ENCODE peak calls at places on chromosomes 2 and 18, in five cellular contexts. One of them, this sample, is unnamed.

GRCh38 chr2:79909521-79909920 is 395.0 kb downstream of the LRRTM1 start:
- DNase-seq in neural progenitor cell: no peak
- DNase-seq in gastrocnemius medialis: no peak
- DNase-seq in A673: no peak
- DNase-seq in fibroblast of lung: no peak
- DNase-seq in this sample: no peak

GRCh38 chr2:137202310-137202709 is 437.0 kb downstream of the THSD7B start:
- DNase-seq in neural progenitor cell: no peak
- DNase-seq in gastrocnemius medialis: no peak
- DNase-seq in A673: no peak
- DNase-seq in fibroblast of lung: no peak
- DNase-seq in this sample: no peak

GRCh38 chr2:199739413-199740110 is 111.4 kb downstream of the FTCDNL1 start:
- DNase-seq in neural progenitor cell: peak; percentile 83
- DNase-seq in gastrocnemius medialis: peak; percentile 30
- DNase-seq in A673: peak; percentile 88
- DNase-seq in fibroblast of lung: peak; percentile 74
- DNase-seq in this sample: no peak

GRCh38 chr2:128786800-128787478 is 468.3 kb upstream of the HS6ST1 start:
- DNase-seq in neural progenitor cell: peak; percentile 78
- DNase-seq in gastrocnemius medialis: no peak
- DNase-seq in A673: peak; percentile 59
- DNase-seq in fibroblast of lung: no peak
- DNase-seq in this sample: peak; percentile 64

GRCh38 chr2:238174701-238175100 is 15.9 kb downstream of the ERFE start:
- DNase-seq in neural progenitor cell: no peak
- DNase-seq in gastrocnemius medialis: no peak
- DNase-seq in A673: no peak
- DNase-seq in fibroblast of lung: no peak
- DNase-seq in this sample: no peak

GRCh38 chr2:181848356-181848876 is 43.1 kb upstream of the ITPRID2 start:
- DNase-seq in neural progenitor cell: no peak
- DNase-seq in gastrocnemius medialis: no peak
- DNase-seq in A673: peak; percentile 81
- DNase-seq in fibroblast of lung: no peak
- DNase-seq in this sample: no peak

GRCh38 chr2:108927936-108928659 is 60.9 kb downstream of the EDAR start:
- DNase-seq in neural progenitor cell: peak; percentile 72
- DNase-seq in gastrocnemius medialis: no peak
- DNase-seq in A673: peak; percentile 58
- DNase-seq in fibroblast of lung: peak; percentile 66
- DNase-seq in this sample: no peak

GRCh38 chr2:218033590-218034496 is 31.0 kb upstream of the TNS1 start:
- DNase-seq in neural progenitor cell: peak; percentile 61
- DNase-seq in gastrocnemius medialis: peak; percentile 12
- DNase-seq in A673: peak; percentile 45
- DNase-seq in fibroblast of lung: no peak
- DNase-seq in this sample: peak; percentile 74

GRCh38 chr2:31318360-31319336 is 84.7 kb downstream of the EHD3 start:
- DNase-seq in neural progenitor cell: no peak
- DNase-seq in gastrocnemius medialis: peak; percentile 48
- DNase-seq in A673: peak; percentile 78
- DNase-seq in fibroblast of lung: peak; percentile 94
- DNase-seq in this sample: no peak

GRCh38 chr2:207219716-207220414 is 54.1 kb upstream of the KLF7 start:
- DNase-seq in neural progenitor cell: no peak
- DNase-seq in gastrocnemius medialis: no peak
- DNase-seq in A673: no peak
- DNase-seq in fibroblast of lung: peak; percentile 86
- DNase-seq in this sample: no peak

GRCh38 chr2:78281164-78281563 is 744.3 kb upstream of the REG3G start:
- DNase-seq in neural progenitor cell: no peak
- DNase-seq in gastrocnemius medialis: no peak
- DNase-seq in A673: no peak
- DNase-seq in fibroblast of lung: no peak
- DNase-seq in this sample: no peak

GRCh38 chr2:84077504-84077903 is 381.6 kb downstream of the SUCLG1 start:
- DNase-seq in neural progenitor cell: peak; percentile 59
- DNase-seq in gastrocnemius medialis: no peak
- DNase-seq in A673: peak; percentile 41
- DNase-seq in fibroblast of lung: peak; percentile 0
- DNase-seq in this sample: no peak

GRCh38 chr2:18980104-18980777 is 378.2 kb downstream of the OSR1 start:
- DNase-seq in neural progenitor cell: no peak
- DNase-seq in gastrocnemius medialis: no peak
- DNase-seq in A673: no peak
- DNase-seq in fibroblast of lung: no peak
- DNase-seq in this sample: no peak

GRCh38 chr2:118185210-118186109 is 97.2 kb downstream of the INSIG2 start:
- DNase-seq in neural progenitor cell: peak; percentile 77
- DNase-seq in gastrocnemius medialis: peak; percentile 42
- DNase-seq in A673: peak; percentile 49
- DNase-seq in fibroblast of lung: peak; percentile 31
- DNase-seq in this sample: peak; percentile 78

GRCh38 chr18:12287684-12288405 is 20.2 kb upstream of the TUBB6 start:
- DNase-seq in neural progenitor cell: peak; percentile 63
- DNase-seq in gastrocnemius medialis: peak; percentile 62
- DNase-seq in A673: peak; percentile 64
- DNase-seq in fibroblast of lung: peak; percentile 86
- DNase-seq in this sample: peak; percentile 96

GRCh38 chr2:171995586-171995985 is 4.2 kb upstream of the METAP1D start:
- DNase-seq in neural progenitor cell: no peak
- DNase-seq in gastrocnemius medialis: no peak
- DNase-seq in A673: no peak
- DNase-seq in fibroblast of lung: peak; percentile 74
- DNase-seq in this sample: no peak

GRCh38 chr18:59272971-59273935 is at the start of gene RAX:
- DNase-seq in neural progenitor cell: peak; percentile 96
- DNase-seq in gastrocnemius medialis: no peak
- DNase-seq in A673: peak; percentile 92
- DNase-seq in fibroblast of lung: no peak
- DNase-seq in this sample: no peak

GRCh38 chr2:120393456-120393855 is 47.5 kb downstream of the INHBB start:
- DNase-seq in neural progenitor cell: no peak
- DNase-seq in gastrocnemius medialis: no peak
- DNase-seq in A673: no peak
- DNase-seq in fibroblast of lung: no peak
- DNase-seq in this sample: peak; percentile 65

GRCh38 chr2:217897091-217897715 is 105.6 kb downstream of the TNS1 start:
- DNase-seq in neural progenitor cell: no peak
- DNase-seq in gastrocnemius medialis: no peak
- DNase-seq in A673: no peak
- DNase-seq in fibroblast of lung: no peak
- DNase-seq in this sample: no peak

GRCh38 chr2:96111823-96112500 is 4.4 kb downstream of the ADRA2B start:
- DNase-seq in neural progenitor cell: no peak
- DNase-seq in gastrocnemius medialis: peak; percentile 9
- DNase-seq in A673: no peak
- DNase-seq in fibroblast of lung: no peak
- DNase-seq in this sample: no peak

GRCh38 chr18:10908760-10909159 is 240.6 kb downstream of the PIEZO2 start:
- DNase-seq in neural progenitor cell: no peak
- DNase-seq in gastrocnemius medialis: no peak
- DNase-seq in A673: no peak
- DNase-seq in fibroblast of lung: no peak
- DNase-seq in this sample: no peak

GRCh38 chr18:79873449-79874110 is 75.8 kb downstream of the KCNG2 start:
- DNase-seq in neural progenitor cell: no peak
- DNase-seq in gastrocnemius medialis: no peak
- DNase-seq in A673: no peak
- DNase-seq in fibroblast of lung: no peak
- DNase-seq in this sample: peak; percentile 69

GRCh38 chr18:33826151-33826550 is 248.1 kb downstream of the ASXL3 start:
- DNase-seq in neural progenitor cell: no peak
- DNase-seq in gastrocnemius medialis: no peak
- DNase-seq in A673: no peak
- DNase-seq in fibroblast of lung: no peak
- DNase-seq in this sample: no peak

GRCh38 chr2:214436470-214436869 is 25.6 kb downstream of the VWC2L start:
- DNase-seq in neural progenitor cell: no peak
- DNase-seq in gastrocnemius medialis: no peak
- DNase-seq in A673: no peak
- DNase-seq in fibroblast of lung: no peak
- DNase-seq in this sample: no peak

GRCh38 chr2:141605163-141605562 is 525.7 kb downstream of the LRP1B start:
- DNase-seq in neural progenitor cell: no peak
- DNase-seq in gastrocnemius medialis: no peak
- DNase-seq in A673: no peak
- DNase-seq in fibroblast of lung: no peak
- DNase-seq in this sample: no peak

GRCh38 chr2:141610564-141610963 is 520.3 kb downstream of the LRP1B start:
- DNase-seq in neural progenitor cell: no peak
- DNase-seq in gastrocnemius medialis: no peak
- DNase-seq in A673: no peak
- DNase-seq in fibroblast of lung: no peak
- DNase-seq in this sample: no peak

GRCh38 chr2:141611981-141612380 is 518.8 kb downstream of the LRP1B start:
- DNase-seq in neural progenitor cell: no peak
- DNase-seq in gastrocnemius medialis: no peak
- DNase-seq in A673: no peak
- DNase-seq in fibroblast of lung: peak; percentile 48
- DNase-seq in this sample: no peak

DNA sequence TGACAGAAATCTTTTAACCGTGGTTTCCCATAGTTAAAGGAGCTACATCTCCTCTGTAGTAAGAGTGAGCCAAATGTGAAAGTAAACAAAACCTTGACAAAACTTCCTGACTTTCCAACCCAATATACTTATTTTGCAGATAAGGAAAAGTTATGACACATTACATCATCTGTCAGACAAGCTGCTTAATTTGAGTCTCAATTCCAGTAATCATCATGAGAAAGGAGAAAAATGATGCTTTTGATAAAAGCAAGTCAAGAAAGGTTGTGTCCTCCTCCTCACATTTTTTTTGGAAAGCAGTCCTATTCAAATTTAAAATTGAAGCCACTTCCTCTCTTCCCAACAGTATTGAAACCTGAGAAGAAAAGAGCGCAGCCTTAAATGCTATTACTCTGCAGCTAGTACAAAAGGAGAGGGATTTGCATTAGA is 519.7 kb downstream of the LRP1B start:
- DNase-seq in neural progenitor cell: peak; percentile 55
- DNase-seq in gastrocnemius medialis: no peak
- DNase-seq in A673: peak; percentile 52
- DNase-seq in fibroblast of lung: peak; percentile 35
- DNase-seq in this sample: no peak
- H3K27ac ChIP-seq in neural progenitor cell: peak overlapping the region; percentile 53
- H3K27ac ChIP-seq in gastrocnemius medialis: no peak overlapping the region
- H3K27ac ChIP-seq in A673: peak overlapping the region; percentile 52
- H3K27ac ChIP-seq in fibroblast of lung: no peak overlapping the region
- H3K27ac ChIP-seq in this sample: no peak overlapping the region

GRCh38 chr2:28391564-28392296 is 928 bp upstream of the FOSL2 start:
- DNase-seq in neural progenitor cell: peak; percentile 66
- DNase-seq in gastrocnemius medialis: peak; percentile 97
- DNase-seq in A673: peak; percentile 51
- DNase-seq in fibroblast of lung: peak; percentile 95
- DNase-seq in this sample: peak; percentile 97
- TF ChIP-seq CTCF in neural progenitor cell: peak; percentile 13
- TF ChIP-seq CTCF in gastrocnemius medialis: peak; percentile 39
- TF ChIP-seq CTCF in A673: peak; percentile 20
- TF ChIP-seq CTCF in fibroblast of lung: no peak
- TF ChIP-seq CTCF in this sample: no peak

GRCh38 chr2:85593023-85593422 is 2.5 kb upstream of the RNF181 start:
- DNase-seq in neural progenitor cell: no peak
- DNase-seq in gastrocnemius medialis: no peak
- DNase-seq in A673: no peak
- DNase-seq in fibroblast of lung: no peak
- DNase-seq in this sample: no peak

GRCh38 chr2:85589982-85590791 is 5.4 kb upstream of the RNF181 start:
- DNase-seq in neural progenitor cell: no peak
- DNase-seq in gastrocnemius medialis: no peak
- DNase-seq in A673: peak; percentile 58
- DNase-seq in fibroblast of lung: peak; percentile 73
- DNase-seq in this sample: no peak

GRCh38 chr2:85590950-85591349 is 4.6 kb upstream of the RNF181 start:
- DNase-seq in neural progenitor cell: no peak
- DNase-seq in gastrocnemius medialis: no peak
- DNase-seq in A673: no peak
- DNase-seq in fibroblast of lung: no peak
- DNase-seq in this sample: no peak

GRCh38 chr2:85589166-85589565 is 4.9 kb downstream of the VAMP5 start:
- DNase-seq in neural progenitor cell: no peak
- DNase-seq in gastrocnemius medialis: peak; percentile 52
- DNase-seq in A673: no peak
- DNase-seq in fibroblast of lung: no peak
- DNase-seq in this sample: no peak

DNA sequence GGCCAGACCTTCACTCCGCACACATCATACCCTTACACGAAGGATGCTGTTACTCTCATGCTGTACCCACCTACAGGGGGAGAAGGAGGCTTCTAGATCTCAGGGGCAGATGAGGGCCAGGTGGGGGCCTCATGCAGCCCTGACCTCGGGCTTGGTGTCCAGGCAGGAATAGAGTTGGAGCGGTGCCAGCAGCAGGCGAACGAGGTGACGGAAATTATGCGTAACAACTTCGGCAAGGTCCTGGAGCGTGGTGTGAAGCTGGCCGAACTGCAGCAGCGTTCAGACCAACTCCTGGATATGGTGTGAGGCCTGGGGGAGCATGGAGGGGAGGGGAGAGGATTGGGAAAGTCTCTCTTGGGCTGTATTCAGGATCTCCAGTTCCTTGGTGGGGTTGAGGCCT is 4.0 kb upstream of the RNF181 start:
- DNase-seq in neural progenitor cell: no peak
- DNase-seq in gastrocnemius medialis: no peak
- DNase-seq in A673: no peak
- DNase-seq in fibroblast of lung: no peak
- DNase-seq in this sample: no peak
- H3K27ac ChIP-seq in neural progenitor cell: no peak overlapping the region
- H3K27ac ChIP-seq in gastrocnemius medialis: peak overlapping the region; percentile 89
- H3K27ac ChIP-seq in A673: no peak overlapping the region
- H3K27ac ChIP-seq in fibroblast of lung: peak overlapping the region; percentile 78
- H3K27ac ChIP-seq in this sample: no peak overlapping the region

GRCh38 chr2:156648522-156648921 is 212.3 kb downstream of the GPD2 start:
- DNase-seq in neural progenitor cell: no peak
- DNase-seq in gastrocnemius medialis: no peak
- DNase-seq in A673: no peak
- DNase-seq in fibroblast of lung: no peak
- DNase-seq in this sample: no peak
- TF ChIP-seq CTCF in neural progenitor cell: no peak
- TF ChIP-seq CTCF in gastrocnemius medialis: no peak
- TF ChIP-seq CTCF in A673: no peak
- TF ChIP-seq CTCF in fibroblast of lung: no peak
- TF ChIP-seq CTCF in this sample: no peak